ENCODE peak calls at places on chromosomes 6 and 20, in ten cellular contexts. C is effector CD4-positive, alpha-beta T cell; U is globus pallidus; A is NCI-H526; K is T-helper 9 cell; X is mesenchymal stem cell; N is NCI-H345; P is activated T-cell treated with anti-CD3 and anti-CD28 coated beads for 1 hour; I is posterior cingulate gyrus; Z is LoVo. O is an unnamed sample.

GRCh38 chr6:37806213-37806612 is 13.3 kb upstream of the ZFAND3 start:
- DNase-seq in C (no peak), U (no peak), A (no peak), K (no peak), X (no peak), N (no peak), P (no peak), I (peak), Z (no peak), O (no peak)

GRCh38 chr20:35849726-35850125 is 77.9 kb downstream of the PHF20 start:
- DNase-seq in C (no peak), U (no peak), A (no peak), K (no peak), X (no peak), N (no peak), P (no peak), I (peak), Z (no peak), O (peak)

GRCh38 chr6:113924199-113924791 is 46.7 kb downstream of the HDAC2 start:
- DNase-seq in C (no peak), U (no peak), A (no peak), K (no peak), X (no peak), N (no peak), P (no peak), I (no peak), Z (no peak), O (no peak)

GRCh38 chr6:152496731-152497130 is 140.4 kb downstream of the SYNE1 start:
- DNase-seq in C (no peak), U (no peak), A (no peak), K (no peak), X (no peak), N (no peak), P (no peak), I (no peak), Z (no peak), O (no peak)

GRCh38 chr6:30169658-30170614 is 6.6 kb downstream of the TRIM15 start:
- DNase-seq in C (no peak), U (peak), A (peak), K (no peak), X (peak), N (peak), P (no peak), I (no peak), Z (peak), O (no peak)

GRCh38 chr20:38650010-38650409 is 48.4 kb downstream of the ARHGAP40 start:
- DNase-seq in C (no peak), U (no peak), A (no peak), K (no peak), X (no peak), N (no peak), P (no peak), I (peak), Z (no peak), O (no peak)

GRCh38 chr6:48844696-48845095 is 618.4 kb downstream of the MMUT start:
- DNase-seq in C (no peak), U (no peak), A (no peak), K (no peak), X (no peak), N (no peak), P (no peak), I (peak), Z (no peak), O (no peak)

GRCh38 chr6:166598441-166599138 is 12.1 kb upstream of the RAMACL start:
- DNase-seq in C (no peak), U (peak), A (no peak), K (no peak), X (peak), N (peak), P (no peak), I (peak), Z (no peak), O (no peak)

GRCh38 chr6:71489736-71490135 is 201.1 kb downstream of the OGFRL1 start:
- DNase-seq in C (no peak), U (no peak), A (no peak), K (no peak), X (peak), N (no peak), P (no peak), I (no peak), Z (peak), O (peak)

GRCh38 chr20:59723607-59724456 is 119.5 kb downstream of the PHACTR3 start:
- DNase-seq in C (no peak), U (no peak), A (peak), K (no peak), X (no peak), N (no peak), P (no peak), I (peak), Z (no peak), O (no peak)

GRCh38 chr20:1761116-1761515 is 103.5 kb upstream of the SIRPG start:
- DNase-seq in C (no peak), U (no peak), A (no peak), K (no peak), X (peak), N (no peak), P (no peak), I (no peak), Z (peak), O (no peak)